ENCODE peak calls at places on chromosomes 11 and 22, in seven cellular contexts. Q, H, M, V, O, Y and A are unnamed samples.

GRCh38 chr11:18394928-18395734 is 768 bp downstream of the LDHA start:
- DNase-seq in Q (peak), H (peak), M (no peak), V (peak), O (peak), Y (peak), A (no peak)

GRCh38 chr11:65355013-65355775 is 643 bp downstream of the TIGD3 start:
- DNase-seq in Q (peak), H (no peak), M (peak), V (peak), O (peak), Y (no peak), A (peak)

GRCh38 chr11:120034881-120035620 is 102.9 kb downstream of the TRIM29 start:
- DNase-seq in Q (no peak), H (no peak), M (no peak), V (no peak), O (no peak), Y (no peak), A (no peak)

GRCh38 chr11:39304586-39304985 is 2154.9 kb downstream of the LRRC4C start:
- DNase-seq in Q (no peak), H (no peak), M (no peak), V (no peak), O (no peak), Y (no peak), A (no peak)

GRCh38 chr22:41480397-41480735 is 11.4 kb downstream of the ACO2 start:
- DNase-seq in Q (no peak), H (no peak), M (no peak), V (no peak), O (no peak), Y (peak), A (no peak)

GRCh38 chr11:93870616-93871015 is 20.2 kb upstream of the VSTM5 start:
- DNase-seq in Q (no peak), H (no peak), M (no peak), V (no peak), O (no peak), Y (no peak), A (no peak)

GRCh38 chr11:134224710-134225662 is 515 bp downstream of the VPS26B start:
- DNase-seq in Q (peak), H (peak), M (peak), V (peak), O (peak), Y (peak), A (peak)

GRCh38 chr11:28243596-28243995 is 135.4 kb downstream of the METTL15 start:
- DNase-seq in Q (no peak), H (no peak), M (no peak), V (no peak), O (no peak), Y (peak), A (no peak)

GRCh38 chr11:112734207-112734606 is 227.0 kb upstream of the NCAM1 start:
- DNase-seq in Q (peak), H (peak), M (no peak), V (no peak), O (peak), Y (peak), A (no peak)

GRCh38 chr11:96241351-96241841 is 101.6 kb downstream of the MAML2 start:
- DNase-seq in Q (peak), H (no peak), M (no peak), V (no peak), O (no peak), Y (no peak), A (no peak)

GRCh38 chr11:76810151-76810853 is 27.1 kb downstream of the TSKU start:
- DNase-seq in Q (no peak), H (peak), M (no peak), V (no peak), O (no peak), Y (peak), A (no peak)

GRCh38 chr11:78907636-78908035 is 333.0 kb upstream of the NARS2 start:
- DNase-seq in Q (no peak), H (peak), M (no peak), V (no peak), O (no peak), Y (no peak), A (no peak)

GRCh38 chr11:70210051-70210501 is 7.0 kb downstream of the FADD start:
- DNase-seq in Q (no peak), H (peak), M (no peak), V (no peak), O (no peak), Y (peak), A (no peak)

GRCh38 chr11:32830796-32831195 is 1.1 kb downstream of the PRRG4 start:
- DNase-seq in Q (no peak), H (peak), M (no peak), V (no peak), O (no peak), Y (no peak), A (no peak)

GRCh38 chr11:25902476-25902875 is 429.5 kb upstream of the ANO3 start:
- DNase-seq in Q (no peak), H (peak), M (no peak), V (no peak), O (no peak), Y (no peak), A (no peak)

GRCh38 chr11:111976614-111977140 is 39.5 kb downstream of the DIXDC1 start:
- DNase-seq in Q (peak), H (peak), M (no peak), V (no peak), O (peak), Y (peak), A (no peak)

GRCh38 chr11:23236846-23237550 is 376.7 kb upstream of the CCDC179 start:
- DNase-seq in Q (no peak), H (peak), M (no peak), V (no peak), O (no peak), Y (peak), A (no peak)

GRCh38 chr22:44363980-44364749 is 51.4 kb upstream of the SHISAL1 start:
- DNase-seq in Q (no peak), H (no peak), M (peak), V (no peak), O (no peak), Y (peak), A (no peak)

GRCh38 chr11:6610591-6610990 is 1.4 kb downstream of the TAF10 start:
- DNase-seq in Q (no peak), H (no peak), M (no peak), V (no peak), O (no peak), Y (no peak), A (no peak)

GRCh38 chr11:134110252-134110651 is 41.4 kb downstream of the JAM3 start:
- DNase-seq in Q (no peak), H (no peak), M (no peak), V (no peak), O (no peak), Y (no peak), A (no peak)

GRCh38 chr11:75571625-75572024 is 9.6 kb downstream of the SERPINH1 start:
- DNase-seq in Q (no peak), H (no peak), M (peak), V (no peak), O (no peak), Y (no peak), A (no peak)

GRCh38 chr11:106398396-106399074 is 321.1 kb downstream of the AASDHPPT start:
- DNase-seq in Q (no peak), H (no peak), M (no peak), V (no peak), O (no peak), Y (peak), A (no peak)

GRCh38 chr11:6453152-6453551 is 12.4 kb upstream of the HPX start:
- DNase-seq in Q (no peak), H (no peak), M (no peak), V (no peak), O (no peak), Y (no peak), A (no peak)

GRCh38 chr11:61679301-61679700 is 890 bp upstream of the DAGLA start:
- DNase-seq in Q (no peak), H (no peak), M (no peak), V (no peak), O (no peak), Y (peak), A (no peak)

GRCh38 chr11:45078236-45079074 is 68.0 kb upstream of the PRDM11 start:
- DNase-seq in Q (no peak), H (no peak), M (no peak), V (no peak), O (no peak), Y (peak), A (no peak)

GRCh38 chr22:24976442-24977218 is 24.1 kb downstream of the KIAA1671 start:
- DNase-seq in Q (no peak), H (peak), M (no peak), V (no peak), O (no peak), Y (no peak), A (no peak)

GRCh38 chr22:24409707-24410106 is 17.7 kb upstream of the ADORA2A start:
- DNase-seq in Q (no peak), H (no peak), M (no peak), V (no peak), O (no peak), Y (no peak), A (peak)

GRCh38 chr22:36443198-36443770 is 38.2 kb downstream of the TXN2 start:
- DNase-seq in Q (no peak), H (no peak), M (no peak), V (peak), O (no peak), Y (no peak), A (no peak)

GRCh38 chr11:69040581-69041260 is 8.0 kb upstream of the TPCN2 start:
- DNase-seq in Q (no peak), H (no peak), M (no peak), V (no peak), O (no peak), Y (peak), A (no peak)

GRCh38 chr11:26331911-26332571 is at the start of gene ANO3:
- DNase-seq in Q (peak), H (peak), M (peak), V (no peak), O (peak), Y (peak), A (no peak)

GRCh38 chr11:123195182-123196059 is at the start of gene CLMP:
- DNase-seq in Q (peak), H (peak), M (peak), V (no peak), O (no peak), Y (peak), A (no peak)

GRCh38 chr11:47964546-47964945 is 15.8 kb upstream of the PTPRJ start:
- DNase-seq in Q (no peak), H (no peak), M (no peak), V (no peak), O (no peak), Y (no peak), A (no peak)

GRCh38 chr11:80860632-80861031 is 1419.8 kb upstream of the TENM4 start:
- DNase-seq in Q (no peak), H (peak), M (no peak), V (no peak), O (no peak), Y (peak), A (no peak)

GRCh38 chr11:113378013-113378412 is 9.6 kb upstream of the ANKK1 start:
- DNase-seq in Q (no peak), H (peak), M (no peak), V (no peak), O (no peak), Y (no peak), A (no peak)

GRCh38 chr11:61918251-61919112 is 1.1 kb upstream of the RAB3IL1 start:
- DNase-seq in Q (no peak), H (no peak), M (no peak), V (no peak), O (no peak), Y (no peak), A (no peak)

GRCh38 chr11:79182794-79183193 is 258.0 kb downstream of the TENM4 start:
- DNase-seq in Q (no peak), H (peak), M (no peak), V (no peak), O (no peak), Y (peak), A (no peak)

GRCh38 chr11:35232961-35233360 is 94.0 kb downstream of the CD44 start:
- DNase-seq in Q (no peak), H (no peak), M (no peak), V (no peak), O (no peak), Y (no peak), A (no peak)

GRCh38 chr11:19444231-19444630 is 203.5 kb upstream of the E2F8 start:
- DNase-seq in Q (no peak), H (no peak), M (no peak), V (no peak), O (no peak), Y (peak), A (no peak)

GRCh38 chr11:64034411-64034811 is 1.3 kb upstream of the FLRT1 start:
- DNase-seq in Q (peak), H (no peak), M (no peak), V (no peak), O (no peak), Y (no peak), A (no peak)

GRCh38 chr11:1303973-1304372 is 5.5 kb downstream of the TOLLIP start:
- DNase-seq in Q (no peak), H (no peak), M (peak), V (peak), O (no peak), Y (no peak), A (no peak)

GRCh38 chr11:1305063-1305495 is 4.4 kb downstream of the TOLLIP start:
- DNase-seq in Q (no peak), H (no peak), M (no peak), V (peak), O (no peak), Y (no peak), A (no peak)

GRCh38 chr11:1305558-1306056 is 3.8 kb downstream of the TOLLIP start:
- DNase-seq in Q (no peak), H (no peak), M (no peak), V (peak), O (no peak), Y (no peak), A (no peak)

GRCh38 chr11:1303196-1303821 is 6.1 kb downstream of the TOLLIP start:
- DNase-seq in Q (peak), H (peak), M (peak), V (peak), O (no peak), Y (peak), A (no peak)

DNA sequence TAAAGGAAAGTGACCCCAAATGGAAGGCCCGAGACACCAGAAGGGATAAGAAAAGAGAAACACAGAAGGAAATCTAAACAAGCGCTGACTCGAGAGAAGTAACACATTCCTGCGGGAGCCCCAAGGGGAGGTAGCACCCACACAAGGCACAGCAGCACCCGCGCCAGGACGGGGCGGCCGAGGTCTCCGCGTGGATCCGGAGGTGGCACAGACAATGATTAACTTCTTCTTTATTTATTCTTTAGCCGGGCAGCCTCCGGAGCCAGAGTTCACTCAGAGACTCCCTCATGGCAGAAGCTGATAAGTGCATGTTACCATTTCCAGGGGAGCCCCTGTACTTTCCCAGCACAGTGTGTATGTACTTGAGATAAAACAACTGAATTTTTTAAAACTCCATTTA is 5.1 kb downstream of the TOLLIP start:
- DNase-seq in Q (no peak), H (no peak), M (peak), V (peak), O (no peak), Y (no peak), A (no peak)
- H3K27ac ChIP-seq in Q (peak), H (peak), M (peak), V (no peak), O (no peak), Y (no peak), A (no peak)

DNA sequence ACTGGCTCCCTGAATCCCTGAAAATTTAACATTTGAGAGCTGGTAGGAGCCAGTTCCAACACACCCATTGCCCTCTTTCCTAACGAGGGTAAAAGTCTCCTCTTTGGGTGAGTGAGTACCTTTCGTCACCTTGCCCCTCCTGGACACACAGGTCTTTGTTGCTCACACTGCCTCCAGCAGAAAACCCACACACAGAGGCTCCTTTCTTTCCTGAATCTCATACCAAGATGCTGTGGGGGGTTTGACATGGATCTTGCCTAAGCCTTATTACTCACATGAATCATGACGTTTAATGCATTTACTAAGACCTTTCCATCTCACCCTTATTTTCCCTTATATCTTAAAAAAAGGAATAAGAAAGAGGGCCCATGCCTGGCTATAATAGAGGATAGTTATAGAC is 53.0 kb downstream of the PARVA start:
- DNase-seq in Q (no peak), H (peak), M (no peak), V (no peak), O (no peak), Y (peak), A (no peak)
- H3K4me3 ChIP-seq in Q (no peak), H (peak), M (no peak), V (no peak), O (no peak), Y (peak), A (no peak)

GRCh38 chr11:122181893-122182292 is 65.9 kb upstream of the BLID start:
- DNase-seq in Q (no peak), H (no peak), M (no peak), V (no peak), O (no peak), Y (peak), A (no peak)
- H3K27ac ChIP-seq in Q (no peak), H (peak), M (no peak), V (no peak), O (no peak), Y (peak), A (no peak)

GRCh38 chr11:73386568-73386967 is 10.4 kb downstream of the RELT start:
- DNase-seq in Q (no peak), H (no peak), M (no peak), V (no peak), O (no peak), Y (no peak), A (no peak)
- H3K4me3 ChIP-seq in Q (no peak), H (no peak), M (no peak), V (no peak), O (no peak), Y (no peak), A (no peak)

DNA sequence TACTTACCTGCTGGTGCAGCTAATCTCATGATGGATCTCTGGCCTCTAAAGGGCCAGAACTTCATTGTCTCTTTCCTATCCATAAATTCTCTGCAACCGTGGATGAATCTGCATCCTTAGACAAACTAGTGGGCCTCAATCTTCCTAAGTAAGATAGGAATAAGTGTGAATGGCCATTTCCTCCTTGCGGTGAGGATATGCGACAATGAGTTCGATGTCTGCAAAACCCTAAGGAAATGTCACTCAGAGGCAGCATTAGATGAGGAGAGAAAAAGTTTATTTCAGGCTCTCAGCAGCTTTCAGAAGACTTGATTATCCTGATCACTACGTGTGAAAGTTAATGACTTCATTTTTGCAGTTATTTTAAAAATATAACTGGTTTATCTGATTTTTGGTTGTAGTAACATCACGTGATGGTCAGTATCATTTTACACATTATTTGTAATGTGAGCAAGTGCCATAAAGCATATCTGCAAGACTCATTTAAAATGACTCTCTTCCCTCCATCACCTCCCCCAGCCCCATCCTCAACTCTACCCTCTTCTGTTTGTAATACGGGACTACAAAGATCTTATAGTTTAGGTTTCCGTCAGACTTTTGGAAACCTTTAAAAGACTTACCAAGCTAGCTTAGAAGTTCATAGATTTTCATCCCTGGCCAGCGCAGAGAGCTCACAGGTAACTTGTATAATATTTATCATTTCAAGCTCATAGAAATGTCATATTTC is 10.2 kb downstream of the GRAP2 start:
- DNase-seq in Q (no peak), H (no peak), M (no peak), V (no peak), O (no peak), Y (no peak), A (no peak)
- H3K27ac ChIP-seq in Q (no peak), H (no peak), M (no peak), V (peak), O (no peak), Y (no peak), A (peak)

GRCh38 chr22:22406445-22406844 is 102.1 kb downstream of the ZNF280B start:
- DNase-seq in Q (no peak), H (no peak), M (no peak), V (no peak), O (no peak), Y (no peak), A (no peak)

GRCh38 chr22:22403306-22403705 is 105.2 kb downstream of the ZNF280B start:
- DNase-seq in Q (no peak), H (no peak), M (no peak), V (no peak), O (no peak), Y (no peak), A (no peak)

GRCh38 chr22:22401381-22401780 is 107.2 kb downstream of the ZNF280B start:
- DNase-seq in Q (no peak), H (no peak), M (no peak), V (no peak), O (no peak), Y (no peak), A (no peak)

GRCh38 chr22:22404598-22405284 is 103.8 kb downstream of the ZNF280B start:
- DNase-seq in Q (no peak), H (no peak), M (no peak), V (peak), O (no peak), Y (no peak), A (no peak)

GRCh38 chr22:22403771-22404170 is 104.8 kb downstream of the ZNF280B start:
- DNase-seq in Q (no peak), H (no peak), M (no peak), V (no peak), O (no peak), Y (peak), A (no peak)
- H3K4me3 ChIP-seq in Q (no peak), H (no peak), M (no peak), V (no peak), O (no peak), Y (no peak), A (no peak)

DNA sequence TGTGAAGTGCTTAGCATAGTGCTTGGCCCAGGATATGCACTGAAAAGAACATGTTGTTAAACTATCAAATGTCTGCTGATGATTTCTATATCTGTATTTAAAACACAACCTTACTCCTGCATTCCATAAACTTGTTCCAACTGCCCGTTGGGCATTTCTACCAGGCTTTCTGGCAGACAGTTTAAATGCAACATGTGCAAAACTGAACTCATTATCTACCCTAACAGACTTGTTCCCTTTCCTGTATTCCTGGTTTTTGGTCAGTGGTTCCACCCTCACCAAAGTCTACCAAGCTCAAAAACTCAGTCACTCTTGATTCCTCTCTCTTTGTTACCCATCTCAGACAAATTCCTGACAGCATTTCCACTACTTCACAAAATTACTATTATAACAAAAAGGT is 6.5 kb upstream of the RAB38 start:
- DNase-seq in Q (no peak), H (peak), M (no peak), V (no peak), O (no peak), Y (no peak), A (no peak)
- H3K27ac ChIP-seq in Q (no peak), H (peak), M (no peak), V (no peak), O (no peak), Y (no peak), A (no peak)